ENCODE peak calls at places on chromosomes 2 and 18, in nine cellular contexts. I, D, X, J, F, E, N, O and G are unnamed samples. For H3K9me3 and H3K27me3, the result is how much of the 10 kb centered on the place peaks cover.

GRCh38 chr18:62281684-62282083 is 43.4 kb upstream of the TNFRSF11A start:
- DNase-seq in D (peak), J (no peak), N (no peak), X (no peak), E (no peak), F (no peak), O (no peak), I (no peak), G (no peak)

GRCh38 chr2:133333189-133333588 is 235.1 kb downstream of the NCKAP5 start:
- DNase-seq in X (no peak), N (no peak), O (no peak), D (no peak), I (no peak), F (no peak), J (no peak), E (no peak), G (no peak)

GRCh38 chr2:191983591-191983990 is 136.7 kb upstream of the CAVIN2 start:
- DNase-seq in X (no peak), E (no peak), N (no peak), J (no peak), D (no peak), I (no peak), F (no peak), O (no peak), G (no peak)

GRCh38 chr18:52200891-52201663 is 138.9 kb upstream of the DCC start:
- DNase-seq in I (no peak), N (no peak), J (no peak), D (no peak), X (no peak), O (no peak), F (no peak), E (no peak), G (no peak)

GRCh38 chr2:235009081-235009480 is 57.3 kb downstream of the SH3BP4 start:
- DNase-seq in I (no peak), O (no peak), J (no peak), D (no peak), E (no peak), F (peak), X (no peak), N (no peak), G (no peak)

GRCh38 chr2:68799615-68800400 is 65.2 kb downstream of the ARHGAP25 start:
- DNase-seq in X (no peak), E (no peak), I (no peak), O (no peak), F (no peak), N (no peak), J (peak), D (no peak), G (no peak)

GRCh38 chr2:149224458-149224857 is 105.9 kb upstream of the LYPD6 start:
- DNase-seq in J (no peak), O (no peak), F (no peak), X (no peak), I (no peak), N (no peak), D (no peak), E (no peak), G (no peak)

GRCh38 chr2:206765242-206766056 is at the start of the genes FASTKD2 and MDH1B:
- DNase-seq in I (peak), F (peak), D (peak), J (peak), O (peak), X (peak), E (peak), N (peak), G (peak)

GRCh38 chr2:221450280-221450679 is 121.8 kb downstream of the EPHA4 start:
- DNase-seq in N (no peak), E (no peak), O (no peak), I (no peak), J (no peak), F (no peak), X (no peak), D (no peak), G (no peak)

GRCh38 chr2:158931577-158931976 is 36.9 kb upstream of the TANC1 start:
- DNase-seq in I (no peak), E (no peak), N (no peak), F (no peak), D (peak), J (no peak), O (no peak), X (no peak), G (no peak)

GRCh38 chr2:101187131-101187530 is 35.9 kb upstream of the TBC1D8 start:
- DNase-seq in X (no peak), N (no peak), E (no peak), D (no peak), O (no peak), F (no peak), I (no peak), J (no peak), G (no peak)

GRCh38 chr2:218375212-218375611 is 6.9 kb upstream of the SLC11A1 start:
- DNase-seq in O (no peak), N (peak), J (no peak), E (no peak), I (no peak), X (no peak), F (no peak), D (no peak), G (no peak)

GRCh38 chr2:74762789-74763188 is 71.1 kb upstream of the HK2 start:
- DNase-seq in O (no peak), D (no peak), J (no peak), F (no peak), N (no peak), I (no peak), X (peak), E (no peak), G (no peak)

GRCh38 chr2:133026536-133027177 is 356.7 kb upstream of the LYPD1 start:
- DNase-seq in X (no peak), N (peak), O (no peak), F (no peak), J (no peak), D (no peak), E (no peak), I (no peak), G (no peak)

GRCh38 chr2:8364668-8365067 is 317.2 kb upstream of the ID2 start:
- DNase-seq in I (no peak), D (no peak), E (no peak), O (no peak), X (peak), N (peak), J (no peak), F (no peak), G (no peak)

GRCh38 chr18:12336251-12336650 is 28.2 kb downstream of the TUBB6 start:
- DNase-seq in I (no peak), O (no peak), E (no peak), J (no peak), N (no peak), F (no peak), D (no peak), X (no peak), G (no peak)

GRCh38 chr2:60745761-60746160 is 10.3 kb upstream of the PAPOLG start:
- DNase-seq in E (no peak), I (no peak), X (no peak), N (no peak), J (no peak), D (no peak), O (no peak), F (no peak), G (no peak)

GRCh38 chr2:240525802-240526201 is 32.0 kb downstream of the ANKMY1 start:
- DNase-seq in D (no peak), X (no peak), O (no peak), F (no peak), N (no peak), J (peak), I (no peak), E (no peak), G (no peak)
- H3K9me3 ChIP-seq in D (half or more), X (under half), O (under half), F (under half), N (under half), J (under half), I (under half), E (under half), G (under half)

DNA sequence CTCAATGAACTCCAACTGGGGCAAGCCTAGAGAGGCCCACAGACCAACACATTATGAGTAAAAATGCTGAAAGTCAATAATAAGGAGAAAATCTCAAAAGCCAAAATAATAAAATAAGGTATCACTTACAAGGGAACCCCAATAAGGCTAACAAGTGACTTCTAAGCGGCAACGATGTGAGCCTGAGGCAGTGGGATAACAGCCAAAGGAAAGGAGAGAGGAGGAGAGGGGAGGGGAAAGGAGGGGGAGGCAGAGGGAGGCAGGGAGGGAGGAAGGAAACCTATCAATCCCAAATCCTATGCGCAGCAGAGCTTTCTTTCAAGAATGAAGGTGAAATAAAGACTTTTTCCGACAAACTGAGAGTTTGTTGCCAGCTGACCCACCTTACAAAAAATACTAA is 6.0 kb upstream of the NFATC1 start:
- DNase-seq in O (no peak), I (no peak), J (no peak), N (no peak), E (no peak), D (no peak), F (no peak), X (no peak), G (no peak)
- H3K27me3 ChIP-seq in O (under half), I (under half), J (under half), N (half or more), E (under half), D (under half), F (under half), X (half or more), G (under half)

GRCh38 chr2:139790807-139791206 is 1010.6 kb upstream of the NXPH2 start:
- DNase-seq in F (no peak), J (no peak), I (no peak), O (no peak), N (peak), X (no peak), E (no peak), D (no peak), G (no peak)
- TF ChIP-seq CTCF in F (peak), J (no peak), I (no peak), O (no peak), N (peak), X (peak), E (no peak), D (no peak), G (no peak)

DNA sequence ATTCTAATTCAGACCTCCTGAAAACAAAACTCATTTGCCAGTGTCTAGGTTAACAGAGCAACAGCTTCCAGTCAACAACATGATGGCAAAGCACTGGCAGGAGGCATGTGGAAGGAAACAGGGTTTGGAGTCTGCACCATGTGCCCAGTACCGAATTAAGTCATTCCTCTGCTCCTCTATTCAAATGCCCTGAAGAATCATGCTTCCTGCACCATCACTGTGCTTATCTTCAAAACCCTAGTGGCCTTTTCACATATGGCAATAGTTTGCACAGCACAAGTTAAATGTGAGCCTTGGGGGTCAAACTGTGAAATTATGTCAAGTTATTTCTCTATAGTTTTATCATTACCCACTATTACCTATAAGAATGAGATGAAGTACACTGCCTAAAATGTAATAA is 75.4 kb upstream of the GRB14 start:
- DNase-seq in E (no peak), X (no peak), N (no peak), O (no peak), F (no peak), D (no peak), J (no peak), I (no peak), G (no peak)
- H3K9me3 ChIP-seq in E (under half), X (under half), N (under half), O (under half), F (under half), D (under half), J (under half), I (under half), G (under half)